ENCODE peak calls at places on chromosomes 5 and 9, in eight cellular contexts. One of them, this sample, is unnamed.

GRCh38 chr9:76725885-76726284 is 38.4 kb upstream of the PCA3 start:
- DNase-seq in endothelial cell of umbilical vein: no peak
- DNase-seq in PC-9: no peak
- DNase-seq in MG63: peak; percentile 39
- DNase-seq in left lung: no peak
- DNase-seq in ovary: no peak
- DNase-seq in lower lobe of right lung: no peak
- DNase-seq in hepatocyte: no peak
- DNase-seq in this sample: no peak

GRCh38 chr9:93827545-93828330 is 127.4 kb downstream of the BARX1 start:
- DNase-seq in PC-9: peak; percentile 57
- DNase-seq in lower lobe of right lung: peak; percentile 62
- DNase-seq in ovary: no peak
- DNase-seq in endothelial cell of umbilical vein: peak; percentile 73
- DNase-seq in left lung: peak; percentile 88
- DNase-seq in MG63: peak; percentile 51
- DNase-seq in hepatocyte: peak; percentile 73
- DNase-seq in this sample: peak; percentile 41

GRCh38 chr5:97046270-97046982 is 96.0 kb downstream of the LIX1 start:
- DNase-seq in MG63: no peak
- DNase-seq in hepatocyte: no peak
- DNase-seq in lower lobe of right lung: no peak
- DNase-seq in ovary: no peak
- DNase-seq in endothelial cell of umbilical vein: no peak
- DNase-seq in PC-9: no peak
- DNase-seq in left lung: no peak
- DNase-seq in this sample: no peak

GRCh38 chr5:122871669-122872068 is 26.3 kb downstream of the SNX24 start:
- DNase-seq in endothelial cell of umbilical vein: no peak
- DNase-seq in left lung: no peak
- DNase-seq in lower lobe of right lung: no peak
- DNase-seq in ovary: no peak
- DNase-seq in MG63: no peak
- DNase-seq in PC-9: no peak
- DNase-seq in hepatocyte: no peak
- DNase-seq in this sample: no peak

GRCh38 chr5:33794550-33795300 is 97.1 kb downstream of the ADAMTS12 start:
- DNase-seq in MG63: no peak
- DNase-seq in endothelial cell of umbilical vein: peak; percentile 8
- DNase-seq in PC-9: no peak
- DNase-seq in ovary: no peak
- DNase-seq in lower lobe of right lung: no peak
- DNase-seq in left lung: no peak
- DNase-seq in hepatocyte: no peak
- DNase-seq in this sample: no peak

GRCh38 chr9:76394896-76395244 is 644 bp upstream of the RFK start:
- DNase-seq in endothelial cell of umbilical vein: no peak
- DNase-seq in left lung: no peak
- DNase-seq in MG63: no peak
- DNase-seq in lower lobe of right lung: peak; percentile 63
- DNase-seq in hepatocyte: peak; percentile 66
- DNase-seq in ovary: no peak
- DNase-seq in PC-9: no peak
- DNase-seq in this sample: peak; percentile 82

GRCh38 chr5:143837306-143837848 is 25.4 kb downstream of the HMHB1 start:
- DNase-seq in endothelial cell of umbilical vein: no peak
- DNase-seq in PC-9: no peak
- DNase-seq in hepatocyte: peak; percentile 54
- DNase-seq in left lung: no peak
- DNase-seq in ovary: no peak
- DNase-seq in lower lobe of right lung: no peak
- DNase-seq in MG63: peak; percentile 8
- DNase-seq in this sample: no peak

GRCh38 chr5:95932941-95933340 is 28.7 kb downstream of the ELL2 start:
- DNase-seq in ovary: no peak
- DNase-seq in endothelial cell of umbilical vein: no peak
- DNase-seq in lower lobe of right lung: no peak
- DNase-seq in MG63: no peak
- DNase-seq in PC-9: no peak
- DNase-seq in hepatocyte: no peak
- DNase-seq in left lung: no peak
- DNase-seq in this sample: no peak

GRCh38 chr5:17056056-17056690 is 120.1 kb upstream of the MYO10 start:
- DNase-seq in left lung: no peak
- DNase-seq in MG63: peak; percentile 73
- DNase-seq in endothelial cell of umbilical vein: peak; percentile 39
- DNase-seq in hepatocyte: no peak
- DNase-seq in ovary: no peak
- DNase-seq in PC-9: peak; percentile 49
- DNase-seq in lower lobe of right lung: no peak
- DNase-seq in this sample: no peak

GRCh38 chr5:181243521-181244307 is at the start of gene RACK1:
- DNase-seq in PC-9: peak; percentile 89
- DNase-seq in endothelial cell of umbilical vein: peak; percentile 95
- DNase-seq in MG63: peak; percentile 92
- DNase-seq in lower lobe of right lung: peak; percentile 91
- DNase-seq in hepatocyte: peak; percentile 93
- DNase-seq in left lung: peak; percentile 91
- DNase-seq in ovary: peak; percentile 83
- DNase-seq in this sample: peak; percentile 95

GRCh38 chr9:113511047-113511521 is 47.6 kb downstream of the RGS3 start:
- DNase-seq in ovary: no peak
- DNase-seq in MG63: no peak
- DNase-seq in lower lobe of right lung: no peak
- DNase-seq in hepatocyte: no peak
- DNase-seq in left lung: no peak
- DNase-seq in endothelial cell of umbilical vein: no peak
- DNase-seq in PC-9: no peak
- DNase-seq in this sample: no peak

GRCh38 chr5:112878760-112879159 is 17.7 kb downstream of the SRP19 start:
- DNase-seq in MG63: no peak
- DNase-seq in ovary: no peak
- DNase-seq in PC-9: peak; percentile 43
- DNase-seq in left lung: no peak
- DNase-seq in endothelial cell of umbilical vein: peak; percentile 10
- DNase-seq in hepatocyte: peak; percentile 30
- DNase-seq in lower lobe of right lung: no peak
- DNase-seq in this sample: no peak

GRCh38 chr9:4081549-4081895 is 218.3 kb downstream of the GLIS3 start:
- DNase-seq in ovary: no peak
- DNase-seq in MG63: no peak
- DNase-seq in left lung: no peak
- DNase-seq in endothelial cell of umbilical vein: no peak
- DNase-seq in lower lobe of right lung: no peak
- DNase-seq in hepatocyte: no peak
- DNase-seq in PC-9: no peak
- DNase-seq in this sample: no peak

DNA sequence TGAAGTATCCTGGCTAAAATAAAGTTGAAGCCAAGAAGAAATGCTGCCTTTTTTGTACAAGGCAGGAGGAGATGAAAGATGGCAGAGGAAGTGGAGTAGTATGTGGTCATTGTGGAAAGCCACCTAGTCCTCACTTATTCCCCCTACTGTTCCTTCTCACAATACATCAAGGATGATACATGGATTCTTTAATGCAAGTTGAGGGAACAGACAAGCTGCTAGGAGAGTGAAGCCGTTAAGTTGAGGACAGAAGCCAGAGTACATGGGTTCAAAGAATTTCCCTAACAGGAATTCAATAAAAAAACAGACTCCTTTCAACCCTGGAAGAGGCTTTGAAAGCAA is 73.8 kb downstream of the MRPS27 start:
- DNase-seq in ovary: no peak
- DNase-seq in PC-9: no peak
- DNase-seq in MG63: no peak
- DNase-seq in endothelial cell of umbilical vein: peak; percentile 68
- DNase-seq in lower lobe of right lung: no peak
- DNase-seq in left lung: no peak
- DNase-seq in hepatocyte: no peak
- DNase-seq in this sample: no peak
- H3K27me3 ChIP-seq in ovary: no peaks in the 10 kb centered on the region
- H3K27me3 ChIP-seq in PC-9: no peaks in the 10 kb centered on the region
- H3K27me3 ChIP-seq in MG63: no peaks in the 10 kb centered on the region
- H3K27me3 ChIP-seq in endothelial cell of umbilical vein: no peaks in the 10 kb centered on the region
- H3K27me3 ChIP-seq in lower lobe of right lung: no peaks in the 10 kb centered on the region
- H3K27me3 ChIP-seq in left lung: no peaks in the 10 kb centered on the region
- H3K27me3 ChIP-seq in hepatocyte: no peaks in the 10 kb centered on the region
- H3K27me3 ChIP-seq in this sample: no peaks in the 10 kb centered on the region

DNA sequence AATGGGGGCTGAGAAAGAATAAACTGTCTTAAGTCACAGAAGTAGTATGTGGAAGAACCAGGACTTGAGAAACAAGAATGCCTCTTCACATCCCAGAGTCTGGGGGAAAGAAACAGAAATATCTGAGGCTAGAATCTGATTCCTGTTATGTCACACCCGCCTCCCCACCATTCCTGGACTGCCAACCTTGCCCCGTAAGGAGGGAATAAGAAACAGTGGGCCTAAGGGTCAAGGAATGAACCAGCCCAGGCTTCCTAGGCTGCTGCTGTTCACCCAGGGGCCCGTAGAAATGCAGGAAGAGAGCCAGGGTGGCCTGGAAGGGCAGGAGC is 4.3 kb downstream of the PCDH1 start:
- DNase-seq in left lung: no peak
- DNase-seq in lower lobe of right lung: no peak
- DNase-seq in hepatocyte: no peak
- DNase-seq in endothelial cell of umbilical vein: no peak
- DNase-seq in MG63: no peak
- DNase-seq in ovary: no peak
- DNase-seq in PC-9: no peak
- DNase-seq in this sample: no peak
- H3K4me3 ChIP-seq in left lung: peak overlapping the region; percentile 65
- H3K4me3 ChIP-seq in lower lobe of right lung: peak overlapping the region; percentile 77
- H3K4me3 ChIP-seq in hepatocyte: no peak overlapping the region
- H3K4me3 ChIP-seq in endothelial cell of umbilical vein: no peak overlapping the region
- H3K4me3 ChIP-seq in MG63: no peak overlapping the region
- H3K4me3 ChIP-seq in ovary: no peak overlapping the region
- H3K4me3 ChIP-seq in PC-9: peak overlapping the region; percentile 99
- H3K4me3 ChIP-seq in this sample: no peak overlapping the region

GRCh38 chr5:80034962-80035821 is at the start of gene THBS4:
- DNase-seq in lower lobe of right lung: no peak
- DNase-seq in hepatocyte: peak; percentile 18
- DNase-seq in PC-9: no peak
- DNase-seq in ovary: no peak
- DNase-seq in left lung: peak; percentile 69
- DNase-seq in MG63: no peak
- DNase-seq in endothelial cell of umbilical vein: no peak
- DNase-seq in this sample: no peak
- H3K27me3 ChIP-seq in lower lobe of right lung: peaks cover 41% of the 10 kb centered on the region
- H3K27me3 ChIP-seq in hepatocyte: peaks cover 68% of the 10 kb centered on the region
- H3K27me3 ChIP-seq in PC-9: no peaks in the 10 kb centered on the region
- H3K27me3 ChIP-seq in ovary: no peaks in the 10 kb centered on the region
- H3K27me3 ChIP-seq in left lung: peaks cover 41% of the 10 kb centered on the region
- H3K27me3 ChIP-seq in MG63: peaks cover 11% of the 10 kb centered on the region
- H3K27me3 ChIP-seq in endothelial cell of umbilical vein: peaks cover 36% of the 10 kb centered on the region
- H3K27me3 ChIP-seq in this sample: no peaks in the 10 kb centered on the region

GRCh38 chr9:98128316-98128715 is 9.3 kb upstream of the TRIM14 start:
- DNase-seq in hepatocyte: no peak
- DNase-seq in lower lobe of right lung: no peak
- DNase-seq in left lung: no peak
- DNase-seq in ovary: no peak
- DNase-seq in MG63: no peak
- DNase-seq in PC-9: no peak
- DNase-seq in endothelial cell of umbilical vein: no peak
- DNase-seq in this sample: no peak

GRCh38 chr9:98127226-98127625 is 8.2 kb upstream of the TRIM14 start:
- DNase-seq in MG63: no peak
- DNase-seq in left lung: no peak
- DNase-seq in ovary: no peak
- DNase-seq in hepatocyte: no peak
- DNase-seq in lower lobe of right lung: no peak
- DNase-seq in PC-9: no peak
- DNase-seq in endothelial cell of umbilical vein: no peak
- DNase-seq in this sample: no peak

GRCh38 chr9:98121096-98121495 is 2.1 kb upstream of the TRIM14 start:
- DNase-seq in endothelial cell of umbilical vein: peak; percentile 8
- DNase-seq in ovary: no peak
- DNase-seq in PC-9: peak; percentile 45
- DNase-seq in MG63: no peak
- DNase-seq in lower lobe of right lung: no peak
- DNase-seq in hepatocyte: no peak
- DNase-seq in left lung: no peak
- DNase-seq in this sample: no peak

GRCh38 chr9:98120476-98120875 is 1.5 kb upstream of the TRIM14 start:
- DNase-seq in PC-9: no peak
- DNase-seq in left lung: no peak
- DNase-seq in ovary: no peak
- DNase-seq in endothelial cell of umbilical vein: no peak
- DNase-seq in hepatocyte: peak; percentile 54
- DNase-seq in lower lobe of right lung: no peak
- DNase-seq in MG63: no peak
- DNase-seq in this sample: no peak

GRCh38 chr9:98124637-98125426 is 5.8 kb upstream of the TRIM14 start:
- DNase-seq in hepatocyte: no peak
- DNase-seq in ovary: no peak
- DNase-seq in PC-9: no peak
- DNase-seq in lower lobe of right lung: no peak
- DNase-seq in endothelial cell of umbilical vein: no peak
- DNase-seq in MG63: no peak
- DNase-seq in left lung: no peak
- DNase-seq in this sample: no peak
- H3K4me3 ChIP-seq in hepatocyte: no peak overlapping the region
- H3K4me3 ChIP-seq in ovary: no peak overlapping the region
- H3K4me3 ChIP-seq in PC-9: no peak overlapping the region
- H3K4me3 ChIP-seq in lower lobe of right lung: no peak overlapping the region
- H3K4me3 ChIP-seq in endothelial cell of umbilical vein: no peak overlapping the region
- H3K4me3 ChIP-seq in MG63: no peak overlapping the region
- H3K4me3 ChIP-seq in left lung: no peak overlapping the region
- H3K4me3 ChIP-seq in this sample: no peak overlapping the region

DNA sequence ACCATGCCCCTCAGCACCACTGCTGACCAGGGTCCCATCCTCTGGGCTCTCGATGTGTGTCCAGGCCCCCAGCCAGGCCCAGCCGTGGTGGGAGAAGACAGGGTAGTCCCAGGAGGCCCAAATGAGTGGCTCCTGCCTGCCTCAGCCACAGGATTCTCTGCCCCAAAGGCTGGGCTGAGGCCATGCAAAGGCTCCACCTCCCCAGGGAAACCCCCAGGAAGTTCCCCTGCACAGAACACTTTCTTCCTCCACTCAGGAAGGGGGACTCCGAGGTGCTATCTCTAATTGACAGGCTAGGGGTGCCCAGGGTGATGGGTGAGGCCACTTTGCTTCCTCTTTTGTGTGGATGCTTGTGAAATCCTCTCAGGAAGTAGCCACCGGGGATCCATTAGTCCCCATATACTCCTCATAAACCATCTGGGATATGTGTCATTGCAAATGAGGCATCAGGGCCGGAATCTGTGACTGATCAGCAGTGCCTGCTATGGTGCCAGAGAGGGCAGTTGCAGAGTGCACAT is 23.1 kb upstream of the TDRD7 start:
- DNase-seq in PC-9: no peak
- DNase-seq in left lung: no peak
- DNase-seq in hepatocyte: no peak
- DNase-seq in lower lobe of right lung: no peak
- DNase-seq in endothelial cell of umbilical vein: no peak
- DNase-seq in ovary: no peak
- DNase-seq in MG63: no peak
- DNase-seq in this sample: no peak
- H3K27me3 ChIP-seq in PC-9: no peaks in the 10 kb centered on the region
- H3K27me3 ChIP-seq in left lung: no peaks in the 10 kb centered on the region
- H3K27me3 ChIP-seq in hepatocyte: no peaks in the 10 kb centered on the region
- H3K27me3 ChIP-seq in lower lobe of right lung: peaks cover 12% of the 10 kb centered on the region
- H3K27me3 ChIP-seq in endothelial cell of umbilical vein: no peaks in the 10 kb centered on the region
- H3K27me3 ChIP-seq in ovary: no peaks in the 10 kb centered on the region
- H3K27me3 ChIP-seq in MG63: no peaks in the 10 kb centered on the region
- H3K27me3 ChIP-seq in this sample: no peaks in the 10 kb centered on the region